ENCODE peak calls at places on chromosomes 13 and 19, in five cellular contexts. One of them, this sample, is unnamed.

GRCh38 chr13:35763060-35763804 is 286.7 kb upstream of the MAB21L1 start:
- DNase-seq in fibroblast of lung: no peak
- DNase-seq in GM23248: no peak
- DNase-seq in HCT116: no peak
- DNase-seq in neural progenitor cell: no peak
- DNase-seq in this sample: no peak

GRCh38 chr13:106626473-106626872 is 58.5 kb upstream of the ARGLU1 start:
- DNase-seq in HCT116: no peak
- DNase-seq in GM23248: no peak
- DNase-seq in neural progenitor cell: no peak
- DNase-seq in fibroblast of lung: no peak
- DNase-seq in this sample: no peak

GRCh38 chr19:12983561-12984142 is 11.6 kb upstream of the NFIX start:
- DNase-seq in neural progenitor cell: peak; percentile 91
- DNase-seq in HCT116: peak; percentile 36
- DNase-seq in GM23248: peak; percentile 87
- DNase-seq in fibroblast of lung: peak; percentile 63
- DNase-seq in this sample: no peak

GRCh38 chr13:38395505-38395803 is 45.8 kb downstream of the UFM1 start:
- DNase-seq in fibroblast of lung: peak; percentile 54
- DNase-seq in neural progenitor cell: no peak
- DNase-seq in GM23248: peak; percentile 35
- DNase-seq in HCT116: no peak
- DNase-seq in this sample: no peak

GRCh38 chr19:9485140-9485539 is 13.3 kb downstream of the ZNF560 start:
- DNase-seq in GM23248: peak; percentile 5
- DNase-seq in neural progenitor cell: no peak
- DNase-seq in fibroblast of lung: no peak
- DNase-seq in HCT116: no peak
- DNase-seq in this sample: no peak

GRCh38 chr13:100941811-100942361 is 267.3 kb upstream of the TMTC4 start:
- DNase-seq in GM23248: no peak
- DNase-seq in neural progenitor cell: no peak
- DNase-seq in HCT116: no peak
- DNase-seq in fibroblast of lung: peak; percentile 30
- DNase-seq in this sample: no peak

GRCh38 chr13:35694549-35695233 is 218.2 kb upstream of the MAB21L1 start:
- DNase-seq in HCT116: no peak
- DNase-seq in neural progenitor cell: no peak
- DNase-seq in GM23248: no peak
- DNase-seq in fibroblast of lung: no peak
- DNase-seq in this sample: no peak

GRCh38 chr19:56153507-56153906 is 12.4 kb downstream of the ZNF444 start:
- DNase-seq in fibroblast of lung: no peak
- DNase-seq in HCT116: no peak
- DNase-seq in GM23248: no peak
- DNase-seq in neural progenitor cell: peak; percentile 84
- DNase-seq in this sample: no peak

GRCh38 chr19:35745328-35746086 is at the start of the genes PSENEN and U2AF1L4:
- DNase-seq in neural progenitor cell: peak; percentile 100
- DNase-seq in GM23248: peak; percentile 100
- DNase-seq in fibroblast of lung: peak; percentile 99
- DNase-seq in HCT116: peak; percentile 99
- DNase-seq in this sample: peak; percentile 98

GRCh38 chr13:50387124-50387581 is 371.9 kb downstream of the KCNRG start:
- DNase-seq in neural progenitor cell: peak; percentile 75
- DNase-seq in fibroblast of lung: peak; percentile 80
- DNase-seq in GM23248: peak; percentile 47
- DNase-seq in HCT116: no peak
- DNase-seq in this sample: no peak

GRCh38 chr13:101397742-101398141 is 18.6 kb downstream of the NALCN start:
- DNase-seq in GM23248: peak; percentile 93
- DNase-seq in HCT116: no peak
- DNase-seq in fibroblast of lung: peak; percentile 95
- DNase-seq in neural progenitor cell: no peak
- DNase-seq in this sample: no peak

GRCh38 chr13:92804346-92804745 is 422.3 kb upstream of the GPC6 start:
- DNase-seq in HCT116: no peak
- DNase-seq in fibroblast of lung: peak; percentile 86
- DNase-seq in GM23248: peak; percentile 54
- DNase-seq in neural progenitor cell: no peak
- DNase-seq in this sample: no peak

GRCh38 chr13:27979765-27980279 is 8.7 kb downstream of the URAD start:
- DNase-seq in HCT116: no peak
- DNase-seq in GM23248: no peak
- DNase-seq in fibroblast of lung: no peak
- DNase-seq in neural progenitor cell: no peak
- DNase-seq in this sample: no peak
- TF ChIP-seq EZH2 in HCT116: no peak
- TF ChIP-seq EZH2 in GM23248: peak; percentile 92
- TF ChIP-seq EZH2 in fibroblast of lung: peak; percentile 90
- TF ChIP-seq EZH2 in neural progenitor cell: no peak
- TF ChIP-seq EZH2 in this sample: no peak

DNA sequence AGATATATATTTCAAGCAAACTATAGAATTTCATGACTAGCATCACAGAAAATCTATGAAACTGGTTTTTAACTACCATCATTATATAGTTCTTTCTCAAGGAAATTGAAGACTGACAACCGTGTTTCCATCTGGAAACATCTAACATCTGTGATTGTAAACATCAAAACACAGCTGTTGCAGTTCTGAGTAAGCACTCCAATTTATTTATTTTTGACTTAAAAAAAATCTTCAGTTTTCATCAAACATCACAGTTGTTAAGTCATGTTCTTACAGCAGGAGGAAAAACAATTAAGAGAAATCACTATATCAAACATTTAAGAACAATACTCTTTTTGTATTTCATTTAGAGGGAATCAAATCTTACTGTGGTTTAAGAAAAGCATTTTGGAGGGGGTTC is 1653.0 kb upstream of the MIR17HG start:
- DNase-seq in GM23248: no peak
- DNase-seq in HCT116: no peak
- DNase-seq in neural progenitor cell: no peak
- DNase-seq in fibroblast of lung: no peak
- DNase-seq in this sample: no peak
- H3K27ac ChIP-seq in GM23248: no peak overlapping the region
- H3K27ac ChIP-seq in HCT116: no peak overlapping the region
- H3K27ac ChIP-seq in neural progenitor cell: no peak overlapping the region
- H3K27ac ChIP-seq in fibroblast of lung: no peak overlapping the region
- H3K27ac ChIP-seq in this sample: peak overlapping the region; percentile 54

GRCh38 chr19:18427752-18428131 is 8.5 kb downstream of the SSBP4 start:
- DNase-seq in neural progenitor cell: no peak
- DNase-seq in HCT116: no peak
- DNase-seq in fibroblast of lung: no peak
- DNase-seq in GM23248: no peak
- DNase-seq in this sample: no peak
- TF ChIP-seq EZH2 in neural progenitor cell: no peak
- TF ChIP-seq EZH2 in HCT116: no peak
- TF ChIP-seq EZH2 in fibroblast of lung: no peak
- TF ChIP-seq EZH2 in GM23248: no peak
- TF ChIP-seq EZH2 in this sample: no peak

GRCh38 chr13:66943530-66943929 is 286.6 kb downstream of the PCDH9 start:
- DNase-seq in GM23248: no peak
- DNase-seq in HCT116: no peak
- DNase-seq in neural progenitor cell: no peak
- DNase-seq in fibroblast of lung: no peak
- DNase-seq in this sample: no peak

GRCh38 chr13:66937423-66937822 is 292.7 kb downstream of the PCDH9 start:
- DNase-seq in GM23248: no peak
- DNase-seq in neural progenitor cell: no peak
- DNase-seq in fibroblast of lung: no peak
- DNase-seq in HCT116: no peak
- DNase-seq in this sample: no peak

DNA sequence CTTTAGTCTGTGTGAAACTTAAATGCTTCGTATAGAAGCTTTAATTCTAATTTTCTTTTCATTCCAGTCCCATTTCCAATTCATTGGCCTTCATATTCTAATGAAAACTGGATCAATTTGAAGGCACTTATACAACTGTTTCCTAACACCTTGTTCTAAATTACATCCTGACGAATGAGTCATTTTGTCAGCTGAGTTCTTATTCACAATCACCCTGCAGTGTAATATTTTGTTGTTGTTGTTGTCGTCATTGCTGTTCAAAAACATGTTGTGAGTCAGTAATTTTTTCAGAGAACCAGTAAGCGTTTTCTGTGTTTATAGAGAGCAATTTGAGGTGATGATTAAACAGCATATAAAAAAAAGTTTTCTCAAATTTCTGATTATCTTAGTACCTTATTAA is 290.0 kb downstream of the PCDH9 start:
- DNase-seq in HCT116: no peak
- DNase-seq in GM23248: no peak
- DNase-seq in fibroblast of lung: peak; percentile 24
- DNase-seq in neural progenitor cell: no peak
- DNase-seq in this sample: no peak
- H3K27ac ChIP-seq in HCT116: no peak overlapping the region
- H3K27ac ChIP-seq in GM23248: no peak overlapping the region
- H3K27ac ChIP-seq in fibroblast of lung: no peak overlapping the region
- H3K27ac ChIP-seq in neural progenitor cell: no peak overlapping the region
- H3K27ac ChIP-seq in this sample: no peak overlapping the region

GRCh38 chr13:78610381-78610883 is 7.1 kb upstream of the POU4F1 start:
- DNase-seq in GM23248: no peak
- DNase-seq in HCT116: no peak
- DNase-seq in fibroblast of lung: peak; percentile 4
- DNase-seq in neural progenitor cell: no peak
- DNase-seq in this sample: peak; percentile 44

GRCh38 chr13:78607409-78608253 is 4.3 kb upstream of the POU4F1 start:
- DNase-seq in neural progenitor cell: peak; percentile 62
- DNase-seq in GM23248: no peak
- DNase-seq in HCT116: no peak
- DNase-seq in fibroblast of lung: no peak
- DNase-seq in this sample: no peak

GRCh38 chr13:78608254-78608704 is 4.9 kb upstream of the POU4F1 start:
- DNase-seq in neural progenitor cell: peak; percentile 29
- DNase-seq in GM23248: no peak
- DNase-seq in HCT116: no peak
- DNase-seq in fibroblast of lung: no peak
- DNase-seq in this sample: no peak

GRCh38 chr13:78609464-78610205 is 6.3 kb upstream of the POU4F1 start:
- DNase-seq in fibroblast of lung: no peak
- DNase-seq in GM23248: peak; percentile 60
- DNase-seq in neural progenitor cell: peak; percentile 77
- DNase-seq in HCT116: no peak
- DNase-seq in this sample: no peak

GRCh38 chr13:78608705-78609463 is 5.5 kb upstream of the POU4F1 start:
- DNase-seq in neural progenitor cell: peak; percentile 58
- DNase-seq in HCT116: no peak
- DNase-seq in GM23248: peak; percentile 42
- DNase-seq in fibroblast of lung: no peak
- DNase-seq in this sample: no peak
- TF ChIP-seq EZH2 in neural progenitor cell: peak; percentile 100
- TF ChIP-seq EZH2 in HCT116: no peak
- TF ChIP-seq EZH2 in GM23248: peak; percentile 42
- TF ChIP-seq EZH2 in fibroblast of lung: peak; percentile 98
- TF ChIP-seq EZH2 in this sample: no peak

DNA sequence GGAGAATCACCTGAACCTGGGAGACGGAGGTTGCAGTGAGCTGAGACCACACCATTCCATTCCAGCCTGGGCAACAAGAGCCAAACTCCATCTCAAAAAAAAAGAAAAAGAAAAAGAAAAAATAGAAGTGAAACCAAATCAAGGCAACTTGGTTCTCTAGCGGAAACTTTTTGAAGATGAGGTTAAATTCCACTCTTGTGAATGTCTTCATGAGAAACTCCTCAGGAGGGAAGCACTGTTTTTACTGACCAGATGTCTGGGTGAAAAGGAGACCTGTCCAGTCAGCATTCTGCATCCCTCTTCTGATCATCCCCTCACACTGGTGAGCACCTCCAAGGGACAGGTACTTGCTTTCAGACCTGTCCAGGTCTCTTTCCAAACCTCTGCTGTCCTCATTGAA is 15.8 kb downstream of the BRD4 start:
- DNase-seq in neural progenitor cell: no peak
- DNase-seq in fibroblast of lung: peak; percentile 72
- DNase-seq in GM23248: peak; percentile 61
- DNase-seq in HCT116: no peak
- DNase-seq in this sample: no peak
- H3K27ac ChIP-seq in neural progenitor cell: no peak overlapping the region
- H3K27ac ChIP-seq in fibroblast of lung: peak overlapping the region; percentile 60
- H3K27ac ChIP-seq in GM23248: peak overlapping the region; percentile 78
- H3K27ac ChIP-seq in HCT116: no peak overlapping the region
- H3K27ac ChIP-seq in this sample: no peak overlapping the region

GRCh38 chr13:99350191-99350590 is 43.0 kb upstream of the GPR183 start:
- DNase-seq in fibroblast of lung: no peak
- DNase-seq in neural progenitor cell: no peak
- DNase-seq in HCT116: no peak
- DNase-seq in GM23248: no peak
- DNase-seq in this sample: no peak
- TF ChIP-seq EZH2 in fibroblast of lung: no peak
- TF ChIP-seq EZH2 in neural progenitor cell: no peak
- TF ChIP-seq EZH2 in HCT116: no peak
- TF ChIP-seq EZH2 in GM23248: no peak
- TF ChIP-seq EZH2 in this sample: no peak

GRCh38 chr19:40413291-40413994 is at the start of gene PRX:
- DNase-seq in GM23248: no peak
- DNase-seq in HCT116: no peak
- DNase-seq in neural progenitor cell: peak; percentile 72
- DNase-seq in fibroblast of lung: no peak
- DNase-seq in this sample: no peak

GRCh38 chr19:40412866-40413265 is 312 bp downstream of the PRX start:
- DNase-seq in neural progenitor cell: no peak
- DNase-seq in fibroblast of lung: no peak
- DNase-seq in GM23248: no peak
- DNase-seq in HCT116: no peak
- DNase-seq in this sample: no peak

GRCh38 chr19:40411958-40412499 is 1.1 kb downstream of the PRX start:
- DNase-seq in GM23248: no peak
- DNase-seq in fibroblast of lung: no peak
- DNase-seq in HCT116: no peak
- DNase-seq in neural progenitor cell: no peak
- DNase-seq in this sample: no peak

GRCh38 chr19:40410030-40410389 is 3.2 kb downstream of the PRX start:
- DNase-seq in GM23248: no peak
- DNase-seq in fibroblast of lung: no peak
- DNase-seq in HCT116: no peak
- DNase-seq in neural progenitor cell: peak; percentile 73
- DNase-seq in this sample: no peak

GRCh38 chr19:40411125-40411842 is 1.9 kb downstream of the PRX start:
- DNase-seq in HCT116: no peak
- DNase-seq in fibroblast of lung: no peak
- DNase-seq in GM23248: no peak
- DNase-seq in neural progenitor cell: no peak
- DNase-seq in this sample: no peak
- H3K27ac ChIP-seq in HCT116: peak overlapping the region; percentile 43
- H3K27ac ChIP-seq in fibroblast of lung: no peak overlapping the region
- H3K27ac ChIP-seq in GM23248: no peak overlapping the region
- H3K27ac ChIP-seq in neural progenitor cell: no peak overlapping the region
- H3K27ac ChIP-seq in this sample: no peak overlapping the region